ENCODE peak calls at places on chromosomes 4 and X, in five cellular contexts. J, I, A, M and Y are unnamed samples.

GRCh38 chr4:63632858-63633257 is 776.4 kb downstream of the TECRL start:
- DNase-seq in I (no peak), A (no peak), J (no peak), M (no peak), Y (no peak)

GRCh38 chr4:103673983-103674382 is 45.8 kb downstream of the TACR3 start:
- DNase-seq in A (no peak), I (no peak), J (no peak), M (no peak), Y (no peak)

GRCh38 chr4:78648639-78649363 is 97.2 kb downstream of the ANXA3 start:
- DNase-seq in J (no peak), A (no peak), I (no peak), M (no peak), Y (no peak)

GRCh38 chrX:53422915-53423268 is 219 bp downstream of the RIBC1 start:
- DNase-seq in A (no peak), I (no peak), J (peak; percentile 44), M (no peak), Y (no peak)

GRCh38 chrX:16528620-16529019 is 121.3 kb upstream of the S100G start:
- DNase-seq in A (no peak), M (no peak), I (no peak), J (no peak), Y (no peak)

GRCh38 chr4:58564695-58565094 is 1454.5 kb upstream of the IGFBP7 start:
- DNase-seq in J (no peak), M (no peak), I (no peak), A (no peak), Y (no peak)

GRCh38 chrX:40471965-40472648 is 108.7 kb upstream of the ATP6AP2 start:
- DNase-seq in A (peak; percentile 33), M (peak; percentile 50), I (peak; percentile 35), J (peak; percentile 43), Y (peak; percentile 38)

GRCh38 chr4:172842759-172843158 is 325.9 kb upstream of the GALNT7 start:
- DNase-seq in I (no peak), M (no peak), A (no peak), J (peak; percentile 15), Y (no peak)

GRCh38 chr4:183422962-183423653 is 21.3 kb upstream of the CDKN2AIP start:
- DNase-seq in I (no peak), J (no peak), A (no peak), M (no peak), Y (no peak)

GRCh38 chrX:3548743-3549441 is 164.6 kb downstream of the PRKX start:
- DNase-seq in I (peak; percentile 0), A (no peak), J (no peak), M (no peak), Y (peak; percentile 26)

GRCh38 chr4:15912961-15913630 is 25.4 kb downstream of the FGFBP1 start:
- DNase-seq in A (no peak), I (no peak), M (no peak), J (no peak), Y (no peak)

GRCh38 chr4:19254476-19254875 is 997.2 kb upstream of the SLIT2 start:
- DNase-seq in A (no peak), I (no peak), J (no peak), M (no peak), Y (no peak)

GRCh38 chr4:137659431-137659830 is 127.1 kb upstream of the PCDH18 start:
- DNase-seq in A (no peak), M (no peak), I (no peak), J (no peak), Y (no peak)

GRCh38 chr4:164866817-164867490 is 10.0 kb upstream of the APELA start:
- DNase-seq in J (peak; percentile 35), A (no peak), I (no peak), M (no peak), Y (no peak)

GRCh38 chr4:188930822-188931221 is 791.6 kb downstream of the TRIML1 start:
- DNase-seq in A (no peak), I (no peak), J (peak; percentile 2), M (peak; percentile 69), Y (no peak)

GRCh38 chrX:107729558-107730297 is 45.9 kb downstream of the TSC22D3 start:
- DNase-seq in M (no peak), J (no peak), A (no peak), I (no peak), Y (no peak)

GRCh38 chr4:16125571-16126445 is 42.0 kb upstream of the PROM1 start:
- DNase-seq in A (no peak), J (no peak), I (no peak), M (no peak), Y (no peak)

GRCh38 chr4:146122398-146122797 is 53.1 kb upstream of the LSM6 start:
- DNase-seq in J (no peak), M (no peak), A (no peak), I (no peak), Y (no peak)

GRCh38 chr4:77152421-77152820 is 4.6 kb upstream of the CCNG2 start:
- DNase-seq in M (no peak), I (no peak), A (no peak), J (no peak), Y (no peak)

GRCh38 chr4:52529983-52530382 is 129.1 kb downstream of the USP46 start:
- DNase-seq in I (no peak), M (no peak), J (no peak), A (no peak), Y (no peak)

GRCh38 chr4:55386840-55387239 is 8.9 kb upstream of the TMEM165 start:
- DNase-seq in I (peak; percentile 23), J (no peak), M (no peak), A (no peak), Y (no peak)

GRCh38 chr4:169200361-169201030 is 70.3 kb downstream of the SH3RF1 start:
- DNase-seq in I (no peak), J (no peak), M (no peak), A (no peak), Y (no peak)

GRCh38 chr4:165403667-165404066 is 24.9 kb downstream of the CPE start:
- DNase-seq in J (no peak), I (no peak), A (no peak), M (no peak), Y (no peak)

GRCh38 chr4:52071786-52072552 is 20.9 kb downstream of the SPATA18 start:
- DNase-seq in M (no peak), A (no peak), I (no peak), J (no peak), Y (no peak)

GRCh38 chr4:147943159-147943638 is 211.3 kb downstream of the ARHGAP10 start:
- DNase-seq in M (no peak), A (peak; percentile 62), I (no peak), J (no peak), Y (no peak)

GRCh38 chr4:122668241-122668640 is 47.4 kb upstream of the IL21 start:
- DNase-seq in J (no peak), M (no peak), A (no peak), I (no peak), Y (no peak)

GRCh38 chr4:8516996-8517550 is 63.1 kb upstream of the GPR78 start:
- DNase-seq in A (no peak), M (no peak), I (no peak), J (no peak), Y (no peak)

GRCh38 chr4:147940144-147940543 is 208.3 kb downstream of the ARHGAP10 start:
- DNase-seq in A (no peak), J (no peak), I (no peak), M (no peak), Y (no peak)

GRCh38 chr4:47486306-47486705 is 1.2 kb downstream of the ATP10D start:
- DNase-seq in M (no peak), J (no peak), I (no peak), A (no peak), Y (no peak)

GRCh38 chrX:10620121-10620699 is at the start of gene MID1:
- DNase-seq in M (peak; percentile 60), A (no peak), J (peak; percentile 83), I (no peak), Y (peak; percentile 65)

GRCh38 chr4:15368906-15369305 is 58.9 kb upstream of the C1QTNF7 start:
- DNase-seq in A (no peak), I (no peak), M (no peak), J (no peak), Y (no peak)

GRCh38 chrX:46573331-46573895 is at the start of gene CHST7:
- DNase-seq in A (no peak), I (peak; percentile 54), M (no peak), J (no peak), Y (peak; percentile 71)

GRCh38 chr4:41146716-41147506 is 67.4 kb downstream of the APBB2 start:
- DNase-seq in M (no peak), I (no peak), J (no peak), A (no peak), Y (no peak)

GRCh38 chr4:176671532-176671931 is 121.2 kb downstream of the VEGFC start:
- DNase-seq in I (no peak), J (no peak), A (no peak), M (no peak), Y (no peak)

GRCh38 chrX:54492340-54492739 is 3.7 kb downstream of the FGD1 start:
- DNase-seq in I (no peak), J (no peak), M (no peak), A (no peak), Y (no peak)

GRCh38 chr4:41028392-41029076 is 185.8 kb downstream of the APBB2 start:
- DNase-seq in A (peak; percentile 15), J (no peak), I (no peak), M (no peak), Y (peak; percentile 14)

GRCh38 chr4:112170451-112170993 is 25.3 kb downstream of the FAM241A start:
- DNase-seq in M (no peak), J (no peak), A (no peak), I (peak; percentile 43), Y (no peak)

GRCh38 chr4:173231916-173232315 is 63.3 kb downstream of the GALNT7 start:
- DNase-seq in M (no peak), I (no peak), J (no peak), A (no peak), Y (no peak)

GRCh38 chr4:86730310-86730709 is 118.9 kb downstream of the SLC10A6 start:
- DNase-seq in A (no peak), M (peak; percentile 59), I (peak; percentile 5), J (peak; percentile 49), Y (no peak)
- TF ChIP-seq SUZ12 in A (no peak), M (no peak), I (no peak), J (no peak), Y (no peak)

GRCh38 chr4:17468638-17469221 is 43.2 kb downstream of the QDPR start:
- DNase-seq in A (no peak), I (peak; percentile 13), M (no peak), J (peak; percentile 16), Y (peak; percentile 53)
- TF ChIP-seq SUZ12 in A (no peak), I (no peak), M (no peak), J (no peak), Y (no peak)

GRCh38 chrX:132958086-132958703 is at the start of gene HS6ST2:
- DNase-seq in A (no peak), I (no peak), M (peak; percentile 57), J (no peak), Y (peak; percentile 71)
- TF ChIP-seq SUZ12 in A (no peak), I (no peak), M (peak; percentile 61), J (no peak), Y (no peak)

DNA sequence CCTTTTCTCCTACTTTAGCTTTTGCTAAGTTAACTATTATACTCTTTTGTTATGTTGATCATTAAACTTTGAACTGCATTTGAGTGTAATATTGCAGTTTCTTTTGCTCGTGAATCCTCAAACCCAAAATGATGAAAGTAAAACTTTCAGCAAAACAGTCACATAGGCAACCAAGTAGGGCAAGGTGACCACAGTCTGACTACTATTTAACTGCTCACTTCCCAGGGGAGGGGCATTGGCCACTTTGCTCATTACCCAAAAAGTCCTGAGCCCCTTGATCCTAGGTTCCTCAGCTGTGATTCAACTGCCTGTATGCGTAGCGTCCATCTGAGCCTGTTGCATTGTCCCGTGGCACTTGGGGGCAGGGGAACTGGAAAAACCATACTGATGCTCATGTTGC is 17.0 kb downstream of the RBMX2 start:
- DNase-seq in I (no peak), J (no peak), A (no peak), M (no peak), Y (no peak)
- TF ChIP-seq SUZ12 in I (no peak), J (no peak), A (no peak), M (no peak), Y (no peak)